ENCODE peak calls at places on chromosomes 2 and 18, in six cellular contexts. N, I, J, Y, A and Z are unnamed samples. For H3K36me3, the result is how much of the 10 kb centered on the place peaks cover.

GRCh38 chr2:27427863-27428212 is 593 bp upstream of the NRBP1 start:
- DNase-seq in Y (no peak), A (no peak), I (no peak), N (no peak), J (no peak), Z (no peak)

GRCh38 chr2:135742307-135742838 is 718 bp downstream of the UBXN4 start:
- DNase-seq in A (peak), N (no peak), J (peak), I (peak), Y (no peak), Z (peak)

GRCh38 chr2:231900486-231900942 is 25.7 kb downstream of the NPPC start:
- DNase-seq in I (peak), Y (peak), J (peak), A (peak), N (peak), Z (peak)

GRCh38 chr2:201467666-201468065 is 16.1 kb downstream of the STRADB start:
- DNase-seq in I (no peak), N (no peak), Y (no peak), A (no peak), J (no peak), Z (no peak)

GRCh38 chr2:5782103-5782502 is 89.9 kb downstream of the SOX11 start:
- DNase-seq in N (no peak), A (no peak), I (no peak), J (no peak), Y (no peak), Z (no peak)

GRCh38 chr2:239167011-239167673 is 233.7 kb downstream of the HDAC4 start:
- DNase-seq in I (peak), J (peak), A (no peak), Y (peak), N (peak), Z (no peak)

GRCh38 chr2:119753041-119753929 is 6.4 kb upstream of the PTPN4 start:
- DNase-seq in N (no peak), Y (no peak), I (no peak), J (no peak), A (no peak), Z (peak)

GRCh38 chr2:30232801-30233130 is 1.4 kb downstream of the LBH start:
- DNase-seq in Y (peak), A (no peak), I (no peak), J (peak), N (no peak), Z (no peak)

GRCh38 chr2:126849054-126849453 is 49.6 kb upstream of the TEX51 start:
- DNase-seq in Y (no peak), N (no peak), J (no peak), I (no peak), A (no peak), Z (no peak)

GRCh38 chr2:199798004-199798403 is 53.0 kb downstream of the FTCDNL1 start:
- DNase-seq in Y (no peak), J (no peak), N (no peak), A (no peak), I (no peak), Z (no peak)

GRCh38 chr2:226190479-226191252 is 609.0 kb downstream of the IRS1 start:
- DNase-seq in J (no peak), I (no peak), Y (no peak), A (no peak), N (no peak), Z (no peak)

GRCh38 chr2:198173242-198173641 is 368.8 kb downstream of the PLCL1 start:
- DNase-seq in I (no peak), A (no peak), J (no peak), N (no peak), Y (no peak), Z (peak)

GRCh38 chr18:26470011-26470637 is 78.2 kb downstream of the KCTD1 start:
- DNase-seq in N (no peak), Y (no peak), A (no peak), J (no peak), I (no peak), Z (peak)

GRCh38 chr18:28040720-28041119 is 136.2 kb downstream of the CDH2 start:
- DNase-seq in J (no peak), N (no peak), A (no peak), Y (no peak), I (no peak), Z (no peak)

GRCh38 chr2:234025475-234025874 is 25.0 kb upstream of the SPP2 start:
- DNase-seq in I (no peak), N (no peak), Y (no peak), A (no peak), J (peak), Z (no peak)

GRCh38 chr2:224151680-224152310 is 112.7 kb upstream of the SERPINE2 start:
- DNase-seq in N (no peak), Y (no peak), I (no peak), A (no peak), J (no peak), Z (no peak)

GRCh38 chr2:70923378-70924015 is 12.2 kb upstream of the ATP6V1B1 start:
- DNase-seq in N (no peak), I (no peak), Y (peak), J (no peak), A (no peak), Z (no peak)

GRCh38 chr2:170568511-170568910 is 146.6 kb upstream of the SP5 start:
- DNase-seq in N (no peak), Y (no peak), J (no peak), I (no peak), A (no peak), Z (no peak)

GRCh38 chr2:8134105-8134903 is 547.6 kb upstream of the ID2 start:
- DNase-seq in N (no peak), Y (no peak), J (no peak), I (peak), A (no peak), Z (no peak)

GRCh38 chr2:170922683-170923494 is 6.2 kb upstream of the GORASP2 start:
- DNase-seq in Y (no peak), J (peak), I (no peak), N (no peak), A (no peak), Z (no peak)

GRCh38 chr18:70142021-70142420 is 63.5 kb downstream of the RTTN start:
- DNase-seq in Y (no peak), N (no peak), A (no peak), J (no peak), I (no peak), Z (no peak)

GRCh38 chr2:218282173-218282991 is 9.9 kb downstream of the TMBIM1 start:
- DNase-seq in J (peak), I (peak), A (peak), Y (no peak), N (no peak), Z (no peak)

GRCh38 chr2:60872510-60872928 is 8.9 kb upstream of the REL start:
- DNase-seq in Y (no peak), A (no peak), I (no peak), J (no peak), N (no peak), Z (no peak)

GRCh38 chr18:13242797-13243196 is 24.2 kb downstream of the LDLRAD4 start:
- DNase-seq in I (no peak), N (no peak), Y (peak), A (no peak), J (no peak), Z (no peak)

GRCh38 chr2:184057910-184058309 is 540.4 kb upstream of the ZNF804A start:
- DNase-seq in N (no peak), Y (no peak), J (no peak), A (no peak), I (no peak), Z (no peak)

GRCh38 chr2:10230499-10230898 is 72.2 kb upstream of the HPCAL1 start:
- DNase-seq in I (no peak), J (no peak), Y (no peak), N (no peak), A (no peak), Z (no peak)

DNA sequence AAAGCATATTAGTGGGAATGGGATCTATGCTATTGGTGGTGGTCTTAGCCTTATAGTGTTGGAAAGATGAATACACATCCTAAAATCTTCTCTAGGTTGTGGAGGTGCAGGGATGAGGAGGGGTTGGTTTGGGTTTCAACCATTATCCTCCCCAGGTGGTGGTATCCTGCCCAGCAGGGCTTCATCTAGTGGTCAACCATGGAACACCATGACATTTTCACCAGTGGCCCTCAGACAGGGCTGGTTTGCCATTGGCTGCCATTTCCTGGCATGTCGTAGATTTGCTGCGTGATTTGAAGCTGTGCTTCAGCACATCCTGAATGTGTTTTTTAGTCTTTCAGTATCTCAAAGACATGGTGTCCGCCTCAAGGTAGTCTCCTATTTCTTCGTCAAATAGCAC is 391.2 kb upstream of the HNRNPA3 start:
- DNase-seq in J (no peak), N (no peak), I (no peak), A (no peak), Y (no peak), Z (no peak)
- TF ChIP-seq CTCF in J (no peak), N (no peak), I (no peak), A (no peak), Y (no peak), Z (no peak)

GRCh38 chr2:128153786-128154185 is 62.8 kb downstream of the UGGT1 start:
- DNase-seq in I (no peak), A (no peak), J (no peak), Y (no peak), N (no peak), Z (no peak)
- H3K36me3 ChIP-seq in I (under half), A (under half), J (half or more), Y (under half), N (under half), Z (under half)

GRCh38 chr2:20050104-20050711 is 1.2 kb downstream of the LAPTM4A start:
- DNase-seq in J (peak), N (no peak), Y (no peak), I (no peak), A (no peak), Z (no peak)

GRCh38 chr2:20052872-20053281 is 1.4 kb upstream of the LAPTM4A start:
- DNase-seq in A (peak), J (peak), N (peak), Y (no peak), I (peak), Z (no peak)

GRCh38 chr2:20050712-20051517 is 513 bp downstream of the LAPTM4A start:
- DNase-seq in N (peak), I (peak), J (peak), A (peak), Y (peak), Z (peak)

GRCh38 chr2:20051518-20052228 is at the start of gene LAPTM4A:
- DNase-seq in Y (peak), J (peak), A (peak), N (peak), I (peak), Z (peak)

GRCh38 chr2:20052229-20052871 is 922 bp upstream of the LAPTM4A start:
- DNase-seq in A (no peak), Y (no peak), I (no peak), J (peak), N (no peak), Z (peak)
- H3K4me3 ChIP-seq in A (peak), Y (peak), I (peak), J (peak), N (peak), Z (peak)

DNA sequence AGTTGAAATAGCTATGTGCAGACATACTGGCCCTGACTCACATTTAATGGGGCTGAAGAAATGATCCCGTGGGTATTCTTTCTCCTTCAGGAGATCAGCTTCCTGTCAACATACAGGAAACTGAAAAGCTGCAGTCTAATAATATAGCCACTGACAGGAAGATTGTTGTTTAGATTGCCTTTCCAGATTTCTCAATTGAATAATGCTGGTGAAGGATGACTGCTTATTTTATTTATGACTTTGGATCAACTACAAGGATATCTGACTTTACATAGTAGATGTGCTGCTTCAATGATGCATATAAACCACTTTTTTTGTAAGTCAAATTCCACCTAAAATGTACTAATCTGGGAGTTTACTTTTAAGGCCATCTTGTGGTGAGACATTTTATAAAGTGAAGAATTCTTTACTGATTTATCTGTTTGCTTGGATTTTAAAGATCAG is 93.4 kb upstream of the MAP4K3 start:
- DNase-seq in J (peak), N (no peak), I (no peak), A (no peak), Y (no peak), Z (no peak)
- TF ChIP-seq CTCF in J (no peak), N (no peak), I (peak), A (no peak), Y (no peak), Z (no peak)

DNA sequence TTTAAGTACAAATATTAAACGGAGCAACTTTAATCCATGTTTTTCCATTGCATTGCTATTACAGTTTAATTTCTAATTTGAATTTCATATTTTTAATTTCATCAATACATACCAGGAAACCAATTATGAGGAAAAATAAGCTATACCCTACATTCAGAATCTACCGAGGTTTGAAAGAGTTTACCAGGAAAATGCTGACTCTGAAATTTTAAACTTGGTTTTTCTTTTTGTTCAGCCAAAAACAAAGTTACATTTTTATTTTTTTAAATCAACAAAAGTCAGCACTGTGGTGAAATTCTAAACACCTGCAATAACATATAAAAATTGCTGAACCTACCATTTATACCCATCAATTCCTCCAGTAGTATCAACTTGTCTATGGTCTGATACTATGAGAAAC is 53.7 kb downstream of the GFPT1 start:
- DNase-seq in J (no peak), Y (no peak), I (no peak), A (no peak), N (no peak), Z (no peak)
- H3K36me3 ChIP-seq in J (half or more), Y (under half), I (under half), A (under half), N (under half), Z (under half)

DNA sequence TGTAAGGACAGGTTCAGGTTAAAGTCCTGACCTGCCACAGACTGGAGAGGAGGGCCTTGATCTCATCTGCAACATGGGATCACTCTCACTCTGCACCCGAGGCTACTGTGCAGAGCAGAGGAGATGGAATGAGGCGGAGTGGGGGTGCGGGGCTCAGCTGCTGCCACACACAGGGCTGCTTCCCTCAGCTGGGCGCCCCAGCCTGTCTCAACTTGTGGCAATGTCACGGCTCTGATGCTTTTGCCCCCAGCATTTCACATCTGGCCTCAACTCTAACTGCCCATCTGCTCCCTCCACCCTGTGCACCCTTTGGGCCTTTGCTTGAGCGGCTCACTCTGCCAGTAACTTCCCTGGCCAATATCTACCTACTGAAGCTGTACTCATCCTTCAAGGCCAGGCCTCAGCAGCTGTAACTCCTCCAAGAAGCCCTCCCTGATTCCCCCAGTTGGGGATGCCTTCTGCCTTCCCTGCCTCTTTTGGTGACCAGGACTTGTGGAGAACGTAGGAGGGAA is 70.3 kb downstream of the POLR1A start:
- DNase-seq in Y (peak), J (no peak), N (peak), A (no peak), I (no peak), Z (no peak)
- H3K4me3 ChIP-seq in Y (no peak), J (no peak), N (no peak), A (no peak), I (no peak), Z (no peak)

GRCh38 chr2:94873362-94874276 is 2.4 kb downstream of the TEKT4 start:
- DNase-seq in N (no peak), Y (no peak), A (no peak), I (no peak), J (peak), Z (no peak)

GRCh38 chr2:94875064-94875819 is 4.0 kb downstream of the TEKT4 start:
- DNase-seq in A (no peak), N (no peak), J (peak), I (no peak), Y (no peak), Z (no peak)

GRCh38 chr2:94872676-94873361 is 1.6 kb downstream of the TEKT4 start:
- DNase-seq in A (no peak), N (no peak), Y (no peak), I (no peak), J (peak), Z (no peak)

GRCh38 chr2:94875820-94876522 is 4.7 kb downstream of the TEKT4 start:
- DNase-seq in Y (no peak), I (no peak), N (no peak), J (peak), A (no peak), Z (no peak)

GRCh38 chr2:94874277-94874997 is 3.2 kb downstream of the TEKT4 start:
- DNase-seq in N (peak), Y (no peak), J (peak), I (peak), A (no peak), Z (peak)
- TF ChIP-seq CTCF in N (no peak), Y (peak), J (peak), I (peak), A (peak), Z (peak)